ENCODE peak calls at places on chromosomes 6 and 20, in ten cellular contexts. C is cardiac muscle cell, L is endothelial cell, H is progenitor cell of endocrine pancreas, E is bronchial epithelial cell, W is foreskin fibroblast, D is Peyer's patch, T is brain microvascular endothelial cell, I is GM13977, B is colonic mucosa. P is an unnamed sample.

GRCh38 chr6:66369407-66369806 is 662.4 kb upstream of the EYS start:
- DNase-seq in T (no peak), W (no peak), E (no peak), D (no peak), L (no peak), C (no peak), I (no peak), B (no peak), H (no peak), P (no peak)

GRCh38 chr20:46713957-46714834 is 4.7 kb downstream of the SLC2A10 start:
- DNase-seq in D (no peak), E (no peak), L (no peak), I (no peak), B (peak; percentile 81), H (no peak), T (no peak), W (no peak), C (no peak), P (no peak)

GRCh38 chr6:69487688-69488087 is 309.1 kb downstream of the LMBRD1 start:
- DNase-seq in C (no peak), B (no peak), D (no peak), T (no peak), L (no peak), E (no peak), H (no peak), W (no peak), I (no peak), P (no peak)

GRCh38 chr6:14450133-14451040 is 332.8 kb downstream of the CD83 start:
- DNase-seq in B (no peak), I (no peak), W (no peak), H (no peak), D (no peak), C (no peak), L (no peak), T (no peak), E (peak; percentile 15), P (no peak)

GRCh38 chr20:4944918-4945317 is 56.4 kb downstream of the SLC23A2 start:
- DNase-seq in D (no peak), I (no peak), H (no peak), E (no peak), L (no peak), B (no peak), T (no peak), C (no peak), W (no peak), P (no peak)

GRCh38 chr6:17086469-17086868 is 15.4 kb upstream of the STMND1 start:
- DNase-seq in D (no peak), I (peak; percentile 34), E (peak; percentile 72), W (peak; percentile 61), L (peak; percentile 69), H (peak; percentile 21), B (peak; percentile 65), T (peak; percentile 80), C (peak; percentile 84), P (peak; percentile 39)

GRCh38 chr20:14582855-14583254 is 245.4 kb upstream of the FLRT3 start:
- DNase-seq in W (peak; percentile 50), T (no peak), H (no peak), E (peak; percentile 80), B (no peak), D (no peak), C (no peak), I (no peak), L (no peak), P (no peak)

GRCh38 chr6:32462609-32463008 is 22.9 kb downstream of the HLA-DRA start:
- DNase-seq in E (peak; percentile 20), H (no peak), C (no peak), T (no peak), L (no peak), W (no peak), I (peak; percentile 45), B (no peak), D (no peak), P (peak; percentile 80)

GRCh38 chr6:149231786-149232185 is 85.7 kb upstream of the TAB2 start:
- DNase-seq in T (no peak), I (no peak), C (peak; percentile 59), D (no peak), L (no peak), B (no peak), E (no peak), H (no peak), W (no peak), P (no peak)
- TF ChIP-seq CTCF in T (no peak), I (no peak), C (no peak), D (no peak), L (no peak), B (no peak), E (no peak), H (no peak), W (no peak), P (no peak)

GRCh38 chr6:31163922-31164321 is 5.5 kb downstream of the TCF19 start:
- DNase-seq in E (peak; percentile 66), I (no peak), L (no peak), T (no peak), B (no peak), C (peak; percentile 18), H (no peak), W (peak; percentile 21), D (no peak), P (no peak)

GRCh38 chr6:31161216-31162126 is 3.1 kb downstream of the TCF19 start:
- DNase-seq in L (no peak), E (no peak), W (no peak), H (no peak), T (no peak), I (no peak), C (no peak), B (no peak), D (no peak), P (no peak)

GRCh38 chr6:31158863-31159855 is 770 bp downstream of the TCF19 start:
- DNase-seq in D (peak; percentile 30), B (peak; percentile 34), C (peak; percentile 23), L (no peak), E (peak; percentile 59), T (peak; percentile 2), W (no peak), I (peak; percentile 47), H (no peak), P (peak; percentile 61)

GRCh38 chr6:31165986-31166385 is 4.5 kb downstream of the POU5F1 start:
- DNase-seq in L (no peak), D (no peak), B (no peak), W (no peak), T (no peak), H (no peak), I (no peak), C (no peak), E (no peak), P (no peak)

DNA sequence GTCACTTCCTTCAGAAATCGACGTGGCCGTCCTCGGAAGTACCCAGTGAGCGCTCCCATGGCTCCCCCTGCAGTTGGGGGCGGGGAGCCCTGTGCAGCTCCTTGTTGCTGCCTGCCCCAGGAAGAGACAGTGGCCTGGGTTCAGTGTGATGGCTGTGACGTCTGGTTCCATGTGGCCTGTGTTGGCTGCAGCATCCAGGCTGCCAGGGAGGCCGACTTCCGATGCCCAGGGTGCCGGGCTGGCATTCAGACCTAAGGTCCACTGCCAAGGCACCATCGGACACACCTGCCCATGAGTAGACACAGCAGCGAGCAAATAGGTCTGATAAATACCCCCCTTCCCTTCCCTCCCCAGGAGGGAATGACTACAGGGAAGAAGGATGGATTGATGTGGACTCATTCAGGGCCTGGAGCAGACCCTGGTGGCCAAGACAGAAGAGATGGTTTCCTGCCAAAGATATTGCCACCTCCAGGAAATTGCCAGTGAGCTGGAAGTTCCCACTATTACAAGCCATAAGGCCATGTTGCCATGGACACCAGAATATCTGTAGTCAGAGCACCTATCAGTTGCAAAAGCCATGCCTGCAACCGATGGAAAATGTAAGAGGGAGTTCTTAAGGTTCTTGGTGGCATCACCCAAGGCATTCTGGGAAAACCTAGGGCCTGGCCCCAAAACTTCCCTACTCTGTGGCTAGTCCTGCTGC is 4.2 kb downstream of the TCF19 start:
- DNase-seq in E (no peak), C (no peak), I (no peak), W (no peak), H (no peak), B (no peak), T (no peak), L (no peak), D (no peak), P (no peak)
- TF ChIP-seq CTCF in E (no peak), C (no peak), I (no peak), W (no peak), H (no peak), B (no peak), T (no peak), L (no peak), D (no peak), P (no peak)

GRCh38 chr6:76706566-76706965 is 634.1 kb upstream of the IMPG1 start:
- DNase-seq in D (no peak), L (no peak), T (no peak), B (no peak), E (no peak), C (peak; percentile 42), W (no peak), H (no peak), I (no peak), P (no peak)

GRCh38 chr6:76703786-76704185 is 631.3 kb upstream of the IMPG1 start:
- DNase-seq in B (no peak), W (no peak), I (no peak), L (no peak), D (no peak), T (no peak), C (no peak), H (no peak), E (peak; percentile 72), P (no peak)

GRCh38 chr6:76708641-76709331 is 636.3 kb upstream of the IMPG1 start:
- DNase-seq in L (no peak), C (peak; percentile 13), D (no peak), H (no peak), I (no peak), T (no peak), B (no peak), W (no peak), E (no peak), P (no peak)

GRCh38 chr6:76707630-76708029 is 635.2 kb upstream of the IMPG1 start:
- DNase-seq in C (no peak), D (no peak), E (peak; percentile 25), W (no peak), B (no peak), I (no peak), L (no peak), T (no peak), H (no peak), P (no peak)

GRCh38 chr6:76706086-76706485 is 633.6 kb upstream of the IMPG1 start:
- DNase-seq in W (no peak), T (no peak), L (no peak), H (no peak), D (no peak), I (no peak), C (no peak), B (no peak), E (peak; percentile 86), P (no peak)
- TF ChIP-seq CTCF in W (no peak), T (no peak), L (no peak), H (no peak), D (no peak), I (no peak), C (no peak), B (no peak), E (no peak), P (no peak)

GRCh38 chr20:44054118-44054517 is 132.9 kb downstream of the JPH2 start:
- DNase-seq in W (no peak), T (no peak), L (no peak), H (no peak), B (no peak), C (no peak), I (no peak), E (no peak), D (no peak), P (no peak)

GRCh38 chr20:44053046-44053445 is 133.9 kb downstream of the JPH2 start:
- DNase-seq in I (no peak), T (no peak), L (no peak), E (no peak), C (no peak), B (no peak), W (no peak), D (no peak), H (peak; percentile 5), P (no peak)

GRCh38 chr20:44057698-44058675 is 129.0 kb downstream of the JPH2 start:
- DNase-seq in C (peak; percentile 60), T (no peak), L (no peak), E (no peak), H (no peak), W (peak; percentile 76), I (no peak), D (no peak), B (no peak), P (no peak)

GRCh38 chr20:44054849-44055248 is 132.1 kb downstream of the JPH2 start:
- DNase-seq in I (no peak), B (no peak), W (no peak), H (no peak), T (no peak), E (no peak), C (no peak), L (no peak), D (no peak), P (no peak)

GRCh38 chr20:44056010-44056698 is 130.8 kb downstream of the JPH2 start:
- DNase-seq in T (peak; percentile 23), I (no peak), C (peak; percentile 27), W (no peak), D (peak; percentile 45), B (no peak), H (peak; percentile 12), E (peak; percentile 4), L (peak; percentile 65), P (peak; percentile 79)
- TF ChIP-seq CTCF in T (peak; percentile 75), I (peak; percentile 53), C (peak; percentile 38), W (peak; percentile 25), D (peak; percentile 33), B (no peak), H (peak; percentile 65), E (peak; percentile 41), L (peak; percentile 49), P (peak; percentile 67)

P was measured in activated CD8-positive, alpha-beta T cell treated with anti-CD3 and anti-CD28 coated beads for 36 hours.